ENCODE peak calls at places on chromosomes 7 and 10, in six cellular contexts. N, V, O, X, A and B are unnamed samples.

GRCh38 chr10:31032515-31033132 is 959 bp upstream of the ZNF438 start:
- DNase-seq in N (no peak), V (no peak), O (no peak), X (no peak), A (no peak), B (no peak)

GRCh38 chr7:131293018-131293417 is 34.7 kb upstream of the MKLN1 start:
- DNase-seq in N (no peak), V (peak), O (no peak), X (no peak), A (peak), B (no peak)

GRCh38 chr7:156474241-156474743 is 166.3 kb upstream of the RNF32 start:
- DNase-seq in N (no peak), V (peak), O (peak), X (no peak), A (no peak), B (peak)

GRCh38 chr7:82384779-82385178 is 58.8 kb downstream of the CACNA2D1 start:
- DNase-seq in N (no peak), V (no peak), O (no peak), X (no peak), A (no peak), B (no peak)

GRCh38 chr10:97150191-97150590 is 35.6 kb downstream of the SLIT1 start:
- DNase-seq in N (no peak), V (no peak), O (no peak), X (no peak), A (no peak), B (no peak)

GRCh38 chr7:71761336-71761735 is 629.4 kb downstream of the GALNT17 start:
- DNase-seq in N (no peak), V (no peak), O (no peak), X (no peak), A (no peak), B (no peak)

GRCh38 chr10:116026315-116026714 is 246.7 kb downstream of the GFRA1 start:
- DNase-seq in N (peak), V (no peak), O (peak), X (no peak), A (no peak), B (no peak)

GRCh38 chr10:79440281-79440680 is 5.1 kb downstream of the ZCCHC24 start:
- DNase-seq in N (no peak), V (no peak), O (no peak), X (no peak), A (no peak), B (no peak)

GRCh38 chr10:79385804-79386531 is 38.7 kb downstream of the PPIF start:
- DNase-seq in N (peak), V (no peak), O (no peak), X (no peak), A (no peak), B (peak)

GRCh38 chr10:106479619-106480018 is 684.9 kb downstream of the SORCS1 start:
- DNase-seq in N (no peak), V (no peak), O (no peak), X (no peak), A (peak), B (no peak)

GRCh38 chr10:97701438-97702064 is 12.0 kb upstream of the MARVELD1 start:
- DNase-seq in N (no peak), V (peak), O (peak), X (peak), A (peak), B (no peak)

GRCh38 chr7:24573008-24573553 is at the start of gene PALS2:
- DNase-seq in N (no peak), V (peak), O (peak), X (peak), A (peak), B (peak)

GRCh38 chr7:140698477-140698876 is 2.0 kb downstream of the NDUFB2 start:
- DNase-seq in N (no peak), V (no peak), O (no peak), X (peak), A (no peak), B (peak)

GRCh38 chr7:25823571-25823970 is 328.4 kb upstream of the NFE2L3 start:
- DNase-seq in N (no peak), V (no peak), O (no peak), X (no peak), A (no peak), B (no peak)

GRCh38 chr7:34851431-34851830 is 185.9 kb downstream of the DPY19L1 start:
- DNase-seq in N (peak), V (no peak), O (no peak), X (no peak), A (no peak), B (no peak)

GRCh38 chr7:106862317-106863183 is 2.5 kb upstream of the PIK3CG start:
- DNase-seq in N (no peak), V (no peak), O (no peak), X (no peak), A (peak), B (no peak)

GRCh38 chr10:112025228-112025627 is 158.3 kb downstream of the GPAM start:
- DNase-seq in N (peak), V (no peak), O (no peak), X (no peak), A (no peak), B (no peak)

GRCh38 chr10:112027881-112028280 is 155.7 kb downstream of the GPAM start:
- DNase-seq in N (peak), V (no peak), O (no peak), X (no peak), A (no peak), B (no peak)

GRCh38 chr10:112024079-112024478 is 159.5 kb downstream of the GPAM start:
- DNase-seq in N (no peak), V (no peak), O (no peak), X (no peak), A (no peak), B (no peak)

GRCh38 chr10:112026438-112026837 is 157.1 kb downstream of the GPAM start:
- DNase-seq in N (no peak), V (no peak), O (no peak), X (no peak), A (no peak), B (no peak)

DNA sequence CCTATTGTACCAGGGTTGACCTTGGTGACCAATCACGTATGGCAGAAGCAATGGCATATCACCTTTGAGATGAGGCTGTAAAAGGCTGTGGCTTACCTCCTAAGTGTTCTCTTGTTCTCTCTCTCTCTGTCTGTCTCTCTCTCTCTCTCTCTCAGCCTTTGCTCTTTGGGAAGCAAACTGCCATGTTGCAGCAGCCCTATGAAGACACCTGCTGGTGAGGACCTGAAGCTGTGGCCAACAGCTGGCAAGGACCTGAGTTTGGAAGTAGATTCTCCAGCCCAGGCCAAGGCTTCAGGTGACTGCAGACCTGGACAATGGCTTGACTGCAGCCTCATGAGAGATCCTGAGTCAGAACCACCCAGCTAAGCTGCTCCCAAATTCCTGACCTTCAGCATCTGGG is 161.4 kb downstream of the GPAM start:
- DNase-seq in N (peak), V (no peak), O (no peak), X (no peak), A (no peak), B (no peak)
- TF ChIP-seq CTCF in N (no peak), V (no peak), O (no peak), X (no peak), A (no peak), B (no peak)

DNA sequence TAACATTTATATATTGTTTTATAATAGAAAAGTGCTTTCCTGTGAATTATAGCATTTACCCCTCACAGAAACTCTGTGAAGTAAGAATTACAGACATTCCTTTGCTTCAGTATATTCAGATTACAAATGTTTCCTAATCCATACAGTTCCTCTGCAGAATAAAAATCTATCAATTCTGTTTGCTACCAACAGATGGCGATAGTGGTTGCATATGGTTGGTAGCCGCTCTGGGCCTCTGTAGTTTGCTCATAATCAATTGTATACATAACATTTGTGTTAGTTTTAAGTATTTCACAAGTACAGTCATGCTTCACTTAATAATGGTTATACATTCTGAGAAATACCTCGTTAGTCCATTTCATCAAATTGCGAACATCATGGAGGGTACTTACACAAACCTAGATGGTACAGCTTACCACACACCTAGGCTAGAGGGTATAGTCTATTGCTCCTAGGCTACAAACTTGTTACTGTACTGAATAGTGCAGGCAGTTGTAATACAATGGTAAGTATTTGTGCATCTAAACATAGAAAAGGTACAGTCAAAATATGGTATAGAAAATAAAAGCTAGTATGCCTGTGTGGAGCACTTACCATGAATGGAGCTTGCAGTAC is 94.4 kb upstream of the STEAP4 start:
- DNase-seq in N (no peak), V (no peak), O (peak), X (no peak), A (no peak), B (no peak)
- TF ChIP-seq CTCF in N (no peak), V (peak), O (peak), X (peak), A (peak), B (peak)

DNA sequence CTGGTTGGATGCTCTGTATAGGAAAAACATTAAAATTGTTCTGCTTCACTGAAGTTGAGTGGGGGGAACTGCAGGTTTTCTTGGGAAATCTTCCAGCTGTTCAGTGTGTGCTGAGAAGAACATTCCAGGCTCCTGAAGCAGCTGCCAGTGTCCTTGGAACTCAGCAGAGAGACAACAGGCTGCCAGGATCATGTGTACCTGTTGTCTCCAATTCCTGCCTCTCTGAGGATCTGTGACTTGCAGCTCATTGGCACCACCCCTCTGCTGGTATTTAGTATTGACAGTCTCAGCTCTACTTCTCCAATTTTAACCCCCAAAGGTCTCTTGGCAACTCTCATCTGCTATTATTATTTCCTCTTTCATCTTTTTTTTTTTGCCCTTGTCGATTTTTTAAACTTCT is 42.3 kb upstream of the PRKG1 start:
- DNase-seq in N (no peak), V (no peak), O (no peak), X (no peak), A (no peak), B (no peak)
- TF ChIP-seq CTCF in N (no peak), V (no peak), O (no peak), X (no peak), A (no peak), B (no peak)

DNA sequence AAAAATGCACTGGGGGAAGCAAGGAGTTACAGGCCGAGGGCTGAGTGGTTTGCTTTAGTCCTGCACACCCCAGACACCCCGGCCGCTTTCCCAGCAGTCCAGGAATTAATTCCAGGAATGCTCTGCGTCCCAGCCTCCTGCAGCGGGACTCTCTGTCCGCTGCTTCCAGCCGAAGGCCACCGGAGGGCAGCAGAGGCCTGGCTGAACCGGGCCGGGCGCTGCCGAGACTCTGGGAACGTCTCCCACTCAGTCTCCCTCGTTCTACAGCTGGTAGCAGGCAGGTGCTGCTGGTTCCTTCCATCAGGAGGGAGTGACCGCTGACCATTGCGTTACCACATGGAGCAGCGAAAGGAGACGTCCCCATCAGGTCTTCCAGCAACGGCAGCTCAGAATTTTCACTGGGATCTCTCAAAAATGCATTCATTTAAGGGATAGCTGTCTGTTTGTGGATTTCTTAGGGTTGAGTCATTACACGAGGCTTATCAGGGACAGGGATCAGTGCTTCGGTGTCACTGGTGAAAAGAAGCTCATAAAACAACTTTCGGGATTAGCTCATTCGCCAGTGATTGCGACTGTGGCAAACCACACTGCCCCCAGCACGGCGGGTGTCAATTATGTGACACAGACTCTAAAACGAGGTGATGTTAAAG is 24.9 kb upstream of the PITRM1 start:
- DNase-seq in N (no peak), V (peak), O (peak), X (peak), A (peak), B (peak)
- TF ChIP-seq CTCF in N (peak), V (peak), O (peak), X (peak), A (peak), B (peak)

GRCh38 chr7:151506901-151507382 is 12.8 kb downstream of the RHEB start:
- DNase-seq in N (no peak), V (no peak), O (no peak), X (no peak), A (no peak), B (no peak)
- TF ChIP-seq CTCF in N (no peak), V (peak), O (no peak), X (no peak), A (no peak), B (peak)

GRCh38 chr10:55629792-55630490 is 731.1 kb downstream of the ZWINT start:
- DNase-seq in N (no peak), V (no peak), O (peak), X (peak), A (no peak), B (no peak)
- TF ChIP-seq CTCF in N (peak), V (peak), O (peak), X (peak), A (peak), B (peak)